ENCODE peak calls at places on chromosomes 1 and 21, in ten cellular contexts. C is prostate gland, V is uterus, U is IMR-90, P is GM12891, J is upper lobe of left lung, T is spleen, N is body of pancreas, K is tibial nerve, O is HepG2. B is an unnamed sample.

GRCh38 chr1:180519846-180520245 is 17.5 kb upstream of the ACBD6 start:
- DNase-seq in C (no peak), V (no peak), U (no peak), P (no peak), J (no peak), T (no peak), N (no peak), K (no peak), O (no peak), B (no peak)

GRCh38 chr1:20150326-20150705 is 11.2 kb downstream of the PLA2G2F start:
- DNase-seq in C (no peak), V (no peak), U (no peak), P (no peak), J (no peak), T (no peak), N (peak; percentile 7), K (no peak), O (no peak), B (peak; percentile 18)

GRCh38 chr1:117572546-117572945 is 33.3 kb upstream of the TENT5C start:
- DNase-seq in C (no peak), V (peak; percentile 5), U (no peak), P (no peak), J (no peak), T (peak; percentile 89), N (no peak), K (no peak), O (no peak), B (peak; percentile 41)

GRCh38 chr21:33388188-33388587 is 15.0 kb upstream of the IFNGR2 start:
- DNase-seq in C (no peak), V (no peak), U (no peak), P (no peak), J (no peak), T (no peak), N (no peak), K (no peak), O (no peak), B (no peak)

GRCh38 chr1:229169399-229169798 is 101.5 kb upstream of the RAB4A start:
- DNase-seq in C (no peak), V (no peak), U (no peak), P (no peak), J (no peak), T (no peak), N (no peak), K (no peak), O (peak; percentile 63), B (no peak)

GRCh38 chr1:32900956-32901822 is at the start of gene TMEM54:
- DNase-seq in C (peak; percentile 77), V (peak; percentile 58), U (peak; percentile 15), P (no peak), J (peak; percentile 94), T (peak; percentile 72), N (peak; percentile 82), K (no peak), O (no peak), B (no peak)

GRCh38 chr1:233627376-233627775 is 13.5 kb downstream of the KCNK1 start:
- DNase-seq in C (no peak), V (no peak), U (no peak), P (no peak), J (no peak), T (no peak), N (no peak), K (no peak), O (no peak), B (no peak)

GRCh38 chr1:13616234-13616633 is 32.6 kb downstream of the PDPN start:
- DNase-seq in C (no peak), V (no peak), U (peak; percentile 12), P (no peak), J (no peak), T (no peak), N (no peak), K (no peak), O (no peak), B (no peak)

GRCh38 chr1:201628490-201628889 is 89.6 kb downstream of the NAV1 start:
- DNase-seq in C (no peak), V (no peak), U (no peak), P (no peak), J (peak; percentile 29), T (no peak), N (no peak), K (no peak), O (no peak), B (no peak)

GRCh38 chr1:59016390-59016789 is 232.5 kb upstream of the JUN start:
- DNase-seq in C (no peak), V (no peak), U (no peak), P (no peak), J (no peak), T (no peak), N (no peak), K (no peak), O (no peak), B (no peak)

GRCh38 chr1:95042286-95042685 is 30.5 kb downstream of the ALG14 start:
- DNase-seq in C (peak; percentile 22), V (no peak), U (peak; percentile 32), P (no peak), J (no peak), T (no peak), N (no peak), K (peak; percentile 32), O (no peak), B (no peak)

GRCh38 chr1:100894622-100895539 is at the start of gene EXTL2:
- DNase-seq in C (peak; percentile 89), V (peak; percentile 82), U (peak; percentile 64), P (peak; percentile 39), J (peak; percentile 85), T (peak; percentile 93), N (peak; percentile 88), K (peak; percentile 69), O (peak; percentile 90), B (peak; percentile 95)
- TF ChIP-seq POLR2A in C (peak; percentile 40), V (peak; percentile 34), U (peak; percentile 46), P (no peak), J (peak; percentile 49), T (no peak), N (peak; percentile 58), K (no peak), O (peak; percentile 48), B (peak; percentile 78)

DNA sequence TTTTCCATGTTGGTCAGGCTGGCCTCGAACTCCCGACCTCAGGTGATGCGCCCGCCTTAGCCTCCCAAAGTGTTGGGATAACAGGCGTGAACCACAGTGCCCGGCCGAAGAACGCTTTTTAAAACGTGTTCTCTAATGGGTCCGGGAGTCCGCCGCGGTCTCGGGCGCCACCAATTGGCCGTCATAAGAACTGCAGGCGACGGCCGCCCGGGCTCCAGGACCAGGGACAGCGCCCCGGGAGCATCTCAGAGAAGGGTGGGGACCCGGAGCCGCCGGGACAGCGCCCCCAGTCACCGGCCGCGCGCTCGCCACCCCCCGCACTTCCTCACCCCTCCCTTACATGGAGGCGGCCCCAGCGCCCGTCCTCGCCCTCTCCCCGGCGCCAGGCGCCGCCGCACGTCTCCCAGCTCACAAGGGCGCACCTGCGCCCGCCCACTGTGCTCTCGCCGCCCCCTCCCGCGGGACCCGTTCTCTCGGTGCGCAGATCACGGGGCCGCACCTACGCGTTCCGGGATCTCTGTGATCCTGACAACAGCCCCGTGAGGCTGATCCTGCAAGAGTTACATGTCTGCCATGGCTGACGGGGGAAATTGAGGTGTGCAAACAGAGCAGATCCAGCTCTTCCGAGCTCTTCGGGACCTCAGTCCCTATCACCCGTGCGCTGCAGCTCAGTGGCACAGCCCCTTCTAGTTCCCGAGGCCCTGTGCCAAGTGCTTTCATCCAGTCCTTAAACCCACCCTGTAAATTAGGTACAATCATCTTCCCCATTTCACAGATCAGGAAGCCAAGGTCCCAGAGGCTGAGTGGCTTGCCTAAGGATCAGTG is 9.8 kb downstream of the RAP1GAP start:
- DNase-seq in C (peak; percentile 75), V (no peak), U (peak; percentile 36), P (peak; percentile 97), J (peak; percentile 95), T (peak; percentile 95), N (peak; percentile 82), K (peak; percentile 59), O (peak; percentile 58), B (peak; percentile 82)
- TF ChIP-seq POLR2A in C (no peak), V (no peak), U (no peak), P (no peak), J (no peak), T (no peak), N (no peak), K (no peak), O (no peak), B (no peak)

DNA sequence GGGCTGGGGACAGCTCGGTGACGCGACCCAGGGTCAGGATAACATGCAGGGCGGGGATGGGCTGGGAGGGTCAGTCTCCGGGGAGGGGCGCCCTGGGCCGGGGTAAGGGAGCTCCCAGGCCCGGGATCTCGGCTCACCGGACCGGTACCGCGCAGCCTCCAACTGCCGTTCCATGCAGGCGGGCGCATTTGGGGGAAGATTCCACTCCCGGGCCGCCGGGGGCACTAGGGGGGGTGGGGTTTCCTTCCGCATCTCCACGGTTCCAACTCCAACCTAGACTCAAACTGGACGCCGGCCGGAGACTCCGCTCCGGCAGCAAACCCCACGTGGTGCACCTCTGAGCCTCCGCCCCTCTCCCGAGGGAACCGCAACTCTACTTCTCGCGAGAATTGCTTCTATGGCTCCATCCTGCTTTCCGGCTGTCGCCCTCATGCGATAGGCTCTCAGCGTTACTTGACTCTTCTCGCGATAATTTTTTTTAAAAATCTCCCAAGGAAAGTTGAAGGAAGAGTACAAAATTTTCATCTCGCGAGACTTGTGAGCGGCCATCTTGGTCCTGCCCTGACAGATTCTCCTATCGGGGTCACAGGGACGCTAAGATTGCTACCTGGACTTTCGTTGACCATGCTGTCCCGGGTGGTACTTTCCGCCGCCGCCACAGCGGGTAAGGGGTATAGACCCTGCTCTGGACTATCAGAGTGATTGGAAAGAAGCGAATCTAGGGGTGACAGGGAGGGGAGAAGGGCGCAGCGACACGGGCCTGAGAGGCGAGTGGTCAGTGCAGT is at the start of the genes ATP5PB and WDR77:
- DNase-seq in C (peak; percentile 97), V (peak; percentile 97), U (peak; percentile 99), P (peak; percentile 91), J (peak; percentile 88), T (peak; percentile 95), N (peak; percentile 97), K (peak; percentile 96), O (peak; percentile 99), B (peak; percentile 95)
- TF ChIP-seq POLR2A in C (peak; percentile 12), V (no peak), U (peak; percentile 61), P (peak; percentile 63), J (peak; percentile 61), T (no peak), N (peak; percentile 65), K (no peak), O (peak; percentile 74), B (peak; percentile 59)

GRCh38 chr1:16243408-16243690 is 6.4 kb upstream of the CPLANE2 start:
- DNase-seq in C (no peak), V (no peak), U (no peak), P (no peak), J (no peak), T (no peak), N (no peak), K (no peak), O (no peak), B (no peak)

GRCh38 chr1:16243936-16244649 is 7.1 kb upstream of the CPLANE2 start:
- DNase-seq in C (peak; percentile 82), V (peak; percentile 90), U (peak; percentile 81), P (peak; percentile 54), J (no peak), T (no peak), N (peak; percentile 91), K (peak; percentile 92), O (peak; percentile 68), B (peak; percentile 54)

GRCh38 chr1:16242556-16243407 is 5.8 kb upstream of the CPLANE2 start:
- DNase-seq in C (no peak), V (no peak), U (no peak), P (no peak), J (no peak), T (no peak), N (no peak), K (no peak), O (no peak), B (no peak)

GRCh38 chr1:16245476-16246196 is 8.7 kb upstream of the CPLANE2 start:
- DNase-seq in C (no peak), V (no peak), U (no peak), P (no peak), J (no peak), T (no peak), N (no peak), K (no peak), O (no peak), B (no peak)

GRCh38 chr1:16244650-16245285 is 7.8 kb upstream of the CPLANE2 start:
- DNase-seq in C (no peak), V (no peak), U (no peak), P (no peak), J (no peak), T (no peak), N (no peak), K (no peak), O (no peak), B (no peak)
- TF ChIP-seq POLR2A in C (no peak), V (no peak), U (peak; percentile 1), P (no peak), J (no peak), T (no peak), N (no peak), K (no peak), O (no peak), B (no peak)